ENCODE peak calls at places on chromosomes 6 and 20, in seven cellular contexts. A, U, L, O, J, H and I are unnamed samples.

GRCh38 chr20:57736738-57737347 is 27.0 kb upstream of the PMEPA1 start:
- DNase-seq in U (no peak), L (no peak), A (no peak), O (no peak), J (no peak), H (no peak), I (no peak)

GRCh38 chr20:57103146-57103800 is 163.2 kb downstream of the BMP7 start:
- DNase-seq in A (no peak), J (no peak), H (no peak), L (no peak), O (no peak), U (no peak), I (no peak)

GRCh38 chr6:52953911-52954839 is 40.9 kb downstream of the GSTA4 start:
- DNase-seq in U (no peak), A (no peak), L (no peak), H (no peak), O (no peak), J (no peak), I (no peak)

GRCh38 chr6:144083172-144083571 is 12.2 kb downstream of the SF3B5 start:
- DNase-seq in H (no peak), A (no peak), O (no peak), J (no peak), L (no peak), U (no peak), I (no peak)

GRCh38 chr6:108737594-108738546 is 110.4 kb upstream of the ARMC2 start:
- DNase-seq in U (no peak), O (no peak), H (no peak), J (peak), A (no peak), L (no peak), I (peak)

GRCh38 chr6:139701003-139701402 is 326.6 kb upstream of the CITED2 start:
- DNase-seq in O (no peak), L (no peak), J (no peak), U (no peak), A (no peak), H (no peak), I (no peak)

GRCh38 chr20:61960836-61961235 is 104.8 kb downstream of the TAF4 start:
- DNase-seq in J (no peak), H (no peak), L (no peak), O (no peak), U (no peak), A (no peak), I (no peak)

GRCh38 chr20:63967330-63968135 is 2.2 kb downstream of the ZNF512B start:
- DNase-seq in J (no peak), L (no peak), O (no peak), H (no peak), U (no peak), A (no peak), I (no peak)

GRCh38 chr6:137399949-137400443 is 94.2 kb downstream of the OLIG3 start:
- DNase-seq in J (no peak), L (no peak), O (no peak), U (no peak), H (no peak), A (no peak), I (no peak)

GRCh38 chr20:10524643-10525042 is 89.5 kb downstream of the SLX4IP start:
- DNase-seq in H (no peak), A (no peak), L (no peak), U (no peak), J (no peak), O (no peak), I (peak)

GRCh38 chr6:136411028-136411329 is 121.3 kb upstream of the BCLAF1 start:
- DNase-seq in H (no peak), U (no peak), L (no peak), O (no peak), J (no peak), A (no peak), I (no peak)

GRCh38 chr20:56368351-56369134 is 9.8 kb downstream of the FAM210B start:
- DNase-seq in L (no peak), H (no peak), A (no peak), O (no peak), U (no peak), J (no peak), I (no peak)

GRCh38 chr6:32204268-32204715 is 11.8 kb upstream of the GPSM3 start:
- DNase-seq in O (no peak), A (no peak), J (no peak), L (no peak), U (no peak), H (no peak), I (no peak)

GRCh38 chr20:3471397-3472021 is 691 bp downstream of the ATRN start:
- DNase-seq in H (no peak), J (peak), A (peak), U (no peak), O (no peak), L (no peak), I (no peak)

GRCh38 chr6:13355043-13355945 is 27.0 kb upstream of the TBC1D7 start:
- DNase-seq in A (no peak), J (peak), H (peak), L (no peak), O (no peak), U (peak), I (peak)

GRCh38 chr20:36062799-36063198 is 91.7 kb upstream of the EPB41L1 start:
- DNase-seq in H (no peak), J (peak), L (no peak), A (no peak), O (no peak), U (no peak), I (no peak)

GRCh38 chr6:110874880-110875547 is 429 bp downstream of the AMD1 start:
- DNase-seq in A (peak), O (no peak), J (peak), U (no peak), H (no peak), L (no peak), I (no peak)

GRCh38 chr6:110877154-110877564 is 2.6 kb downstream of the AMD1 start:
- DNase-seq in L (no peak), H (no peak), J (no peak), U (peak), A (no peak), O (no peak), I (no peak)

GRCh38 chr6:110875548-110876169 is 1.1 kb downstream of the AMD1 start:
- DNase-seq in L (no peak), A (peak), H (no peak), O (peak), U (no peak), J (peak), I (no peak)

GRCh38 chr6:110877569-110877968 is 3.0 kb downstream of the AMD1 start:
- DNase-seq in O (no peak), J (no peak), H (no peak), U (no peak), L (no peak), A (no peak), I (no peak)

GRCh38 chr6:110876170-110876773 is 1.7 kb downstream of the AMD1 start:
- DNase-seq in O (peak), A (peak), L (no peak), U (peak), H (no peak), J (peak), I (peak)
- TF ChIP-seq YY1 in O (no peak), A (no peak), L (no peak), U (peak), H (no peak), J (no peak), I (peak)

DNA sequence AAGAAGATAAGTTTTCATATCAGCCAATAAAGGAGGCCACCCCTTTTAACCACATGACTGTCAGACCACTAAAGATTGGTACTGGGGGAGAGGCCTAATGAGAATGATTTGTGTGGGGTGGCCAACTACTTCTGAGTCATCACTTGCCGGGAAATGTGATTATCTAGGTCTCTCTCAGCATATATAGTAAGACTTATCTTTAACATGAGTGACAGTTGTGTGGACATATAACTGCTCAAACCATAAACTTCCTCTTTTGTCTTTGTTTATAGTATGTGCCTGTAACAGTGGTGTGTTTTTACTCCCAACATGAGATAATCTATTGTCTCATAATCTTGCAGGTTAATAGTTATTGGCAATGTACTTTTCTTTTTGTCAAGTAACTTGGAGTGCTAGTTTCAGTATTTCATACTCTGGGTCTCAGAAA is 312.4 kb downstream of the CDKAL1 start:
- DNase-seq in U (no peak), J (peak), H (peak), L (no peak), A (no peak), O (no peak), I (no peak)
- TF ChIP-seq YY1 in U (no peak), J (no peak), H (no peak), L (no peak), A (no peak), O (no peak), I (no peak)

GRCh38 chr6:16670617-16671051 is 90.6 kb downstream of the ATXN1 start:
- DNase-seq in A (no peak), O (no peak), U (no peak), L (no peak), H (no peak), J (no peak), I (no peak)

GRCh38 chr6:16669227-16669626 is 92.0 kb downstream of the ATXN1 start:
- DNase-seq in U (peak), H (no peak), O (no peak), J (no peak), L (no peak), A (no peak), I (peak)

GRCh38 chr6:16667509-16667908 is 93.8 kb downstream of the ATXN1 start:
- DNase-seq in O (no peak), J (no peak), H (no peak), U (no peak), A (no peak), L (no peak), I (no peak)

GRCh38 chr6:16671302-16672289 is 89.7 kb downstream of the ATXN1 start:
- DNase-seq in L (peak), A (no peak), O (no peak), U (peak), J (no peak), H (no peak), I (no peak)

DNA sequence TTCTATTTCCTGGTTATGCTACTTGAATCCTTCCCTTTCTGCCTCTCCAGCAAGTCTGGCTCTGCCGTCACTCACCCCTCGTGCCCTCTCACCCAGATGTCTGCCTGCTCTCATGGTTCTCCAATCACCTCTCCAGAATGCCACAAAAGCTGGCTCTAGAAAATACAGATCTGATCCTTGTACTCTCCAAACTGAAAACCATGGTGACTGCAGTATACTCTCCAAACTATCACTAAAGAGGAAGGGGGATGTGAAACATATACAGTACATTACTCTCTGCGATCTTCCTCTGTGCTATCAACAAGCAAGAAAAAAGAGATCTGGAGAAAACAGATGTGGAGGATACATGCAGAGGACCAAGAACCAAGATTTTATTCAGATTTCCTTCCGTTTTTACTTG is 91.1 kb downstream of the ATXN1 start:
- DNase-seq in H (no peak), L (no peak), J (no peak), U (no peak), A (no peak), O (no peak), I (no peak)
- TF ChIP-seq YY1 in H (no peak), L (no peak), J (no peak), U (no peak), A (no peak), O (no peak), I (no peak)

DNA sequence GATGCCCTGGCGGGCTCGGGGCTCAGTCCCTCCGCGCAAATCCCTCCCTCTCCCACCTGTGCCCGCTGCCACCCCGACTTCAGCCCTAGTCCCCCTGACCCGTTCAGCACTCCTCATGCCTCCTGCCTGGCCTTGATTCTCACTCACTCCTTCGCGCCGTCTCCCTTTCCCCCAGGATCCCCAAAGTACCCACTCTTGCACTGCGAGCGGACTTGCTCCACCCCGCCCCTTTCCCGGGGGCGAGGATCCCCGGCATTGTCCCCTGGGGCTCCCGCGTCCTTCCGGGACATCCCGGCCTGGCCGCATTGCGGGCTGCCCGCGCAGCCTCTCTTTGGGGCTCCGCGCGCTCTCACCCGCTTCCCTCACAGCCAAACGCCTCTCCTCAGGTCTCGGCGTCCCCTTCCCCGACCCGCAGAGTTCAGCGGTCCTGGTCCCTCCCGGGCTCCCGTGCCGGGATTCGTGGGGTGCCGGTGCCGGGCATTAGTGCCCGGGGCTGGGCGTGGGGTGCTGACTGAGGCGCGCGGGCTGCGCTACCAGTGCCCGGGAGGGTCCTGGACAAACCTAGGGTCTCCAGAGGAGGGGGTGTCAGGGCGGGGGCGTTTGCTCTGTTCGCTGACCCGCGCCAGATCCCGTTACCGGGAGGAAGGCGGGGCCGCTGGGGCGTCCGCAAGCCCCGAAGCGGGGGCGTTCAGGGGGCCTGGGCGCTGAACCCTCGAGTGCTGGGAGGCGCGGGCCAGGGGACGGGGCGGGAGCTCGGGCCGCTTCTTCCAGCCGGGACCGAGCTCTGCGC is 45.6 kb upstream of the SUPT3H start:
- DNase-seq in U (no peak), H (no peak), J (no peak), A (peak), L (no peak), O (peak), I (no peak)
- TF ChIP-seq YY1 in U (no peak), H (no peak), J (no peak), A (no peak), L (no peak), O (peak), I (no peak)

DNA sequence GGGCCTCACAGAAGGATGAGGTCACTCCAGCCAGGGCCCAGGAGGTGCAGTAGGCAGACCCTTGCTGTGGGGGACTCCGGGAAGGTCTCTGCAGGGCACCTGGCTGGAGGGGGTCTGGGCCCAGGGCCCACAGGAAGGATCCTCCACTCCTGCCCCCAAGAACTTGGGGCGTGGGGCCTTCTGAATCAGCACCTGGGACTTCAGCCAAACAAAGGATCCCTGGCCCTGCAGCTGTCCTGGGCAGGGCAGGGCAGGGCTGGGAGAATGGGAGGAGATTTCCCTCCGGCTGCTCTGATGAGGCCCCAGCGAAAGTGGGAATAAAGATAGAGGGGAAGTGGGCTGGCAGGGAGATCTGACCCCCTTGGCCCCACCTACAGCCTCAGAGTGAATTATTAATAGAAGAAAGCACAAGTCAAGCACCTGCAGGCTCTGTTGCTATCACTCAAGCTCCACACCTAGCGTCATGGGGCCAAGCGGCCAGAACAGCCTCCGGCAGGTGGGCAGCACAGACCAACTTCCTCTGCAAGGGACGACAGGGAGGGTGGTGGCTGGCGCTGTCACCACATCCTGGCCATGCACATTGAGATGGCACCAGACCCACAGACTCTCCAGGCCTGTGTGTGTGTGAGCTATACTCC is 61.6 kb upstream of the MRPS10 start:
- DNase-seq in A (no peak), U (no peak), J (no peak), H (no peak), L (no peak), O (no peak), I (no peak)
- TF ChIP-seq YY1 in A (no peak), U (no peak), J (no peak), H (no peak), L (no peak), O (no peak), I (no peak)

DNA sequence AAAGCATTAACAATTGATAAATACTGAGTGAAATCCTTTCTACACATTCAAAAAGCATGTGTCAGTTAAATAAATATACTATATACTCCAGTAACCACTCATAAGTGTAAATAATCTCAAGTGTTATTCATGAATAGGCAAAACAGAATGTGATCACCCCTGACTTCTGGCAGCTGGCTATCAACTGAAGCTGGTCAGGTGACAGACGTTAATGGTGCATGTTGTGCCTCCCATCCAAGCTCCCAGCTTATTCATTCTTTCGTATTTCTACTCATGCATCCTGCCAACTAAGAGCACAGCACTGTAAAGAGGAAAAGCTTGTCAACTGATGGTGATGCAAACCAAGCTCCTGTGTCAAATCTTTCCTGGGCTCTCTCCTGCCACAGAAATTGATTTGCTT is 7.7 kb downstream of the PSMB1 start:
- DNase-seq in O (no peak), U (no peak), J (no peak), L (no peak), A (no peak), H (no peak), I (no peak)
- TF ChIP-seq YY1 in O (no peak), U (no peak), J (no peak), L (no peak), A (no peak), H (no peak), I (no peak)

GRCh38 chr6:33670086-33670660 is 41.3 kb downstream of the UQCC2 start:
- DNase-seq in O (no peak), L (no peak), U (no peak), H (no peak), J (no peak), A (no peak), I (no peak)

GRCh38 chr6:33667072-33667471 is 44.4 kb downstream of the UQCC2 start:
- DNase-seq in O (no peak), A (no peak), U (no peak), L (no peak), H (no peak), J (no peak), I (no peak)

GRCh38 chr6:33668328-33668727 is 43.2 kb downstream of the UQCC2 start:
- DNase-seq in J (no peak), O (no peak), A (no peak), L (no peak), H (no peak), U (no peak), I (no peak)

GRCh38 chr6:33667776-33668175 is 43.7 kb downstream of the UQCC2 start:
- DNase-seq in U (no peak), A (no peak), L (no peak), H (no peak), J (no peak), O (no peak), I (no peak)

DNA sequence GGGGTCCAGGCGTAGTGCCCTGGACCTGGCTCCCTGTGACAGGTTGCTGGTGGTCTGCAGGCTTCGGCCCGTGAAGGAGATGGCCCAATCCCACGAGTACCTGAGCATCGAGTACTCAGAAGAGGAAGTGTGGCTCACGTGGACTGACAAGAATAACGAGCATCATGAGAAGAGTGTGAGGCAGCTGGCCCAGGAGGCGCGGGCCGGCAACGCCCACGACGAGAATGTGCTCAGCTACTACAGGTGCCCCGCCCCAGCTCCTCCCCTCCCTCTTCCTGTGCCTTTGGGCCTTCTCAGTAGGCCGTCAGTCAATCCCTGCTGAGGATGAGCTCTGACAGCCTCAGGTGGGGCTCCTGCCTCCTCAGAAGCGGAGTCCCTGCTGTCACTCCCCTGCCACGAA is 42.6 kb downstream of the UQCC2 start:
- DNase-seq in L (no peak), H (no peak), J (peak), A (no peak), O (no peak), U (no peak), I (no peak)
- TF ChIP-seq YY1 in L (no peak), H (no peak), J (no peak), A (no peak), O (no peak), U (no peak), I (no peak)

GRCh38 chr20:41405436-41405835 is 38.8 kb upstream of the EMILIN3 start:
- DNase-seq in U (no peak), O (no peak), L (no peak), H (no peak), A (no peak), J (no peak), I (no peak)
- TF ChIP-seq YY1 in U (no peak), O (no peak), L (no peak), H (no peak), A (no peak), J (no peak), I (no peak)

GRCh38 chr6:30533460-30534294 is 22.6 kb downstream of the GNL1 start:
- DNase-seq in J (no peak), H (no peak), L (no peak), A (no peak), O (no peak), U (peak), I (no peak)
- TF ChIP-seq YY1 in J (no peak), H (no peak), L (no peak), A (no peak), O (no peak), U (no peak), I (no peak)

DNA sequence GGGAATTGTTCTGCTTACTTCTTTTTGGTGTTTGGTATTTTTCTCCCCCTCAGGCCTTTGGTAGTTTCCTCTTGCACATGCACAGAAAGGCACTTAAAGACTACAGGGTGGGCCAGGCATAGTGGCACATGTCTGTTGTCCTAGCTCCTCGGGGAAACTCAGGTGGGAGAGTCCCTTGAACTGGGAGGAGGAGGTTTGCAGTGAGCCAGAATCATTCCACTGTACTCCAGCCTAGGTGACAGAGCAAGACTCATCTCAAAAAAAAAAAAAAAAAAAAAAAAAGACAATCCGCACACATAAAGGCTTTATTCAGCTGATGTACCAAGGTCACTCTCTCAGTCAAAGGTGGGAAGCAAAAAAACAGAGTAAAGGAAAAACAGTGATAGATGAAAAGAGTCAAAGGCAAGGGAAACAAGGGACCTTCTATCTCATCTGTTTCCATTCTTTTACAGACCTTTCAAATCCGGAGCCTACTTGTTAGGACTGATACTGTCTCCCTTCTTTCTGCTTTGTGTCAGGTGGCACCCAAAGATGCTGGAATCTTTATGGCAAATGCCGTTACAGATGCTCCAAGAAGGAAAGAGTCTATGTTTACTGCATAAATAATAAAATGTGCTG is 9.2 kb downstream of the DEFB123 start:
- DNase-seq in J (no peak), H (no peak), L (no peak), A (no peak), U (peak), O (no peak), I (no peak)
- TF ChIP-seq YY1 in J (no peak), H (no peak), L (no peak), A (no peak), U (no peak), O (no peak), I (no peak)